ENCODE peak calls at places on chromosomes 13 and 19, in eight cellular contexts. N, D, M, X, E, O, U and H are unnamed samples.

GRCh38 chr13:40200273-40200978 is 466.0 kb downstream of the FOXO1 start:
- DNase-seq in N (no peak), D (no peak), M (no peak), X (no peak), E (no peak), O (no peak), U (no peak), H (no peak)

GRCh38 chr19:48866692-48867091 is 1.7 kb downstream of the PLEKHA4 start:
- DNase-seq in N (no peak), D (no peak), M (no peak), X (no peak), E (no peak), O (no peak), U (no peak), H (no peak)

GRCh38 chr19:18762125-18763023 is 28.7 kb downstream of the COMP start:
- DNase-seq in N (peak), D (no peak), M (peak), X (no peak), E (peak), O (peak), U (no peak), H (no peak)

GRCh38 chr13:67228909-67229308 is 1.2 kb downstream of the PCDH9 start:
- DNase-seq in N (no peak), D (peak), M (no peak), X (no peak), E (peak), O (peak), U (no peak), H (no peak)

GRCh38 chr13:21812192-21812626 is 141.3 kb downstream of the FGF9 start:
- DNase-seq in N (no peak), D (peak), M (no peak), X (no peak), E (no peak), O (no peak), U (no peak), H (peak)

GRCh38 chr19:4337906-4338440 is 654 bp downstream of the STAP2 start:
- DNase-seq in N (no peak), D (no peak), M (no peak), X (no peak), E (no peak), O (peak), U (no peak), H (peak)

GRCh38 chr13:42876810-42877550 is 95.6 kb downstream of the FAM216B start:
- DNase-seq in N (no peak), D (no peak), M (no peak), X (no peak), E (no peak), O (peak), U (no peak), H (no peak)

GRCh38 chr19:40252395-40252794 is 25.9 kb upstream of the CCNP start:
- DNase-seq in N (no peak), D (no peak), M (no peak), X (no peak), E (no peak), O (peak), U (no peak), H (peak)

GRCh38 chr19:3458595-3459284 is 21.6 kb downstream of the SMIM24 start:
- DNase-seq in N (no peak), D (peak), M (peak), X (no peak), E (no peak), O (peak), U (no peak), H (no peak)

GRCh38 chr19:55086730-55087541 is 11.3 kb downstream of the EPS8L1 start:
- DNase-seq in N (peak), D (peak), M (peak), X (peak), E (peak), O (peak), U (peak), H (peak)

GRCh38 chr13:21583496-21583895 is 20.5 kb downstream of the MICU2 start:
- DNase-seq in N (peak), D (no peak), M (no peak), X (no peak), E (no peak), O (peak), U (no peak), H (peak)

GRCh38 chr13:95185311-95185710 is 115.9 kb downstream of the ABCC4 start:
- DNase-seq in N (no peak), D (no peak), M (no peak), X (no peak), E (no peak), O (no peak), U (no peak), H (no peak)

GRCh38 chr13:101155920-101156319 is 260.4 kb downstream of the NALCN start:
- DNase-seq in N (no peak), D (no peak), M (no peak), X (no peak), E (no peak), O (peak), U (no peak), H (no peak)

GRCh38 chr19:1259873-1260748 is 9.0 kb upstream of the CIRBP start:
- DNase-seq in N (no peak), D (peak), M (no peak), X (no peak), E (no peak), O (no peak), U (peak), H (no peak)

GRCh38 chr19:3047307-3048189 is 14.7 kb downstream of the TLE5 start:
- DNase-seq in N (peak), D (peak), M (peak), X (no peak), E (peak), O (peak), U (peak), H (peak)

GRCh38 chr13:112453207-112453829 is 77.2 kb downstream of the SPACA7 start:
- DNase-seq in N (no peak), D (no peak), M (no peak), X (no peak), E (no peak), O (no peak), U (no peak), H (no peak)

GRCh38 chr19:46372901-46373572 is 26.1 kb downstream of the PPP5C start:
- DNase-seq in N (peak), D (no peak), M (no peak), X (no peak), E (peak), O (peak), U (no peak), H (peak)

GRCh38 chr19:38571682-38572081 is 46.1 kb downstream of the MAP4K1 start:
- DNase-seq in N (no peak), D (no peak), M (no peak), X (no peak), E (no peak), O (no peak), U (no peak), H (no peak)

GRCh38 chr13:45446181-45446580 is 18.6 kb upstream of the COG3 start:
- DNase-seq in N (no peak), D (no peak), M (no peak), X (peak), E (no peak), O (peak), U (no peak), H (no peak)

GRCh38 chr13:19742651-19743050 is 40.1 kb downstream of the PSPC1 start:
- DNase-seq in N (no peak), D (no peak), M (no peak), X (no peak), E (no peak), O (no peak), U (no peak), H (peak)